ENCODE peak calls at places on chromosomes 2 and 18, in six cellular contexts. Z, V, N, U, X and I are unnamed samples.

GRCh38 chr2:8306530-8307351 is 375.1 kb upstream of the ID2 start:
- DNase-seq in U (no peak), N (no peak), X (no peak), V (peak), Z (peak), I (no peak)

GRCh38 chr2:171595896-171596295 is 73.6 kb downstream of the CYBRD1 start:
- DNase-seq in Z (peak), V (peak), N (peak), X (no peak), U (no peak), I (no peak)

GRCh38 chr2:56981554-56981953 is 797.8 kb downstream of the CCDC85A start:
- DNase-seq in X (no peak), V (no peak), N (peak), Z (no peak), U (no peak), I (no peak)

GRCh38 chr18:31203794-31204148 is 41.1 kb upstream of the DSC1 start:
- DNase-seq in X (no peak), Z (no peak), N (no peak), U (no peak), V (no peak), I (no peak)

GRCh38 chr18:669077-669476 is 11.6 kb downstream of the TYMS start:
- DNase-seq in X (no peak), U (no peak), V (no peak), Z (no peak), N (no peak), I (no peak)

GRCh38 chr2:137951606-137952005 is 12.7 kb upstream of the HNMT start:
- DNase-seq in X (no peak), Z (peak), V (peak), N (peak), U (no peak), I (no peak)

GRCh38 chr2:41204315-41204714 is 752.4 kb upstream of the SLC8A1 start:
- DNase-seq in X (no peak), U (no peak), Z (no peak), N (no peak), V (no peak), I (no peak)

GRCh38 chr18:76461148-76461547 is 33.9 kb downstream of the ZNF516 start:
- DNase-seq in N (no peak), Z (no peak), U (no peak), V (no peak), X (no peak), I (no peak)

GRCh38 chr2:108363048-108363899 is 14.5 kb upstream of the SULT1C4 start:
- DNase-seq in U (no peak), X (no peak), V (no peak), N (no peak), Z (no peak), I (no peak)

GRCh38 chr2:120861576-120862191 is 126.0 kb downstream of the GLI2 start:
- DNase-seq in N (no peak), X (no peak), U (no peak), Z (no peak), V (no peak), I (no peak)

GRCh38 chr18:79380816-79381806 is 14.6 kb upstream of the NFATC1 start:
- DNase-seq in Z (peak), V (no peak), U (peak), X (peak), N (no peak), I (peak)

GRCh38 chr2:181104512-181105121 is 124.2 kb downstream of the UBE2E3 start:
- DNase-seq in U (no peak), X (no peak), N (peak), V (peak), Z (peak), I (peak)
- TF ChIP-seq CTCF in U (peak), X (peak), N (peak), V (peak), Z (peak), I (peak)

GRCh38 chr2:185291035-185291647 is 447.5 kb upstream of the FSIP2 start:
- DNase-seq in N (peak), X (peak), U (peak), V (peak), Z (peak), I (peak)
- TF ChIP-seq CTCF in N (peak), X (peak), U (peak), V (peak), Z (peak), I (peak)

GRCh38 chr18:36960038-36960437 is 131.1 kb downstream of the KIAA1328 start:
- DNase-seq in U (no peak), X (no peak), N (no peak), V (no peak), Z (no peak), I (no peak)
- TF ChIP-seq CTCF in U (no peak), X (no peak), N (no peak), V (no peak), Z (no peak), I (no peak)

GRCh38 chr2:59691518-59692190 is 861.8 kb downstream of the BCL11A start:
- DNase-seq in Z (no peak), V (no peak), N (peak), X (no peak), U (no peak), I (peak)

GRCh38 chr2:59690849-59691248 is 862.6 kb downstream of the BCL11A start:
- DNase-seq in U (no peak), N (no peak), X (no peak), V (no peak), Z (no peak), I (no peak)

GRCh38 chr2:59694176-59694575 is 859.3 kb downstream of the BCL11A start:
- DNase-seq in Z (no peak), U (no peak), X (no peak), V (no peak), N (no peak), I (no peak)

GRCh38 chr2:59693176-59693959 is 860.1 kb downstream of the BCL11A start:
- DNase-seq in U (no peak), N (no peak), V (no peak), X (no peak), Z (no peak), I (no peak)
- TF ChIP-seq CTCF in U (no peak), N (no peak), V (no peak), X (no peak), Z (no peak), I (no peak)

DNA sequence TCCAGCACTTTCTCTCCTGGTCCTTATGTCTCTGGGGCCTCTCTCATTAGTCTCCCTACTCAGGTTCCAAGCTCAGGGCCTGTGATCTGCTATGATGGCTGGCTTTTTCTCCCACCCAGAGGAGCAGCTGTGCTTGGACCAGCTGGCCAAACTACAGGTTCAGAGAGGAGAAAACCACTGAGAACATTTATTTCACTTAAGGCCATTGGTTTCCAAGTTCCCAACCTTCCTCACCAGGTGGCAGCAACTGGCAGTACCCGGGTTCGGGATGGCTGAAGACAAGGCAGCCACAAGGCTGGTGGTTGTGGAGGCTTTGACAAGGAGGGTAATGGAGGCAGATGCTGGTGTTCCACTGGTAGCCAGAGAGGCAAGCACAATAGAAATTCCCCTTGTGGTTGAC is 29.9 kb upstream of the SELENOI start:
- DNase-seq in X (no peak), U (peak), Z (no peak), N (no peak), V (no peak), I (peak)
- TF ChIP-seq CTCF in X (peak), U (peak), Z (peak), N (peak), V (peak), I (peak)

DNA sequence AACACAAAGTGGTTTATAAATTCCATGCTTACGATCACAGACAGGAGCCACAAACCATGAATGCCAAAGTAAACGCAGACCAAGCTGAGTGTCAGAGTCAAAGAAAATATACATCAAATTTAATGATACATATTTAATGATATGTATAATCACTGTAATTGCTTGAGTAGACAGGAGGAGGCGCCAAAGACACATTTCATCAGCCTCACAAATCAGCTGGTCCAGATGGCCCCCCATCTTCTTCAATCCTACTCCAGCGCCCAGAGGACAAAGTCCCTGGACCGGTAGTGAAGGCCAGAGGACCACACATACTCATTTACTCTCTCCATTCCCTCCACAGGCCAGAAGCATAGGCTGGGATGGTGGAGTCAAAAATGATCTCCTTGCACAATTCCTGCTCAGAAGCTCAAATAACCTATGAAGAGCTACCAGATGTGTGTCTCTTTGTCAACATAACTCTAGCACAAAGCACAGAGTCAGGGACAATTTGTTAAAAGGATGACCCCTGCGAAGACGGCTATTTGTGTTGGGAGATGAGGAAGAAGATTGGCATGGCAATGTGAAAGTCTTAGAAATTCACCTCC is 149.3 kb upstream of the PGAP1 start:
- DNase-seq in V (peak), Z (peak), U (no peak), X (no peak), N (no peak), I (no peak)
- TF ChIP-seq CTCF in V (peak), Z (peak), U (no peak), X (peak), N (peak), I (peak)